ENCODE peak calls at places on chromosomes 7 and 10, in six cellular contexts. W is NB4, Y is astrocyte, A is endothelial cell of umbilical vein, M is A549, N is tibial nerve. L is an unnamed sample.

GRCh38 chr10:7159517-7159916 is 251.3 kb downstream of the SFMBT2 start:
- DNase-seq in W (no peak), Y (no peak), A (no peak), M (no peak), N (no peak), L (no peak)

GRCh38 chr7:135367114-135367513 is 133.5 kb downstream of the STRA8 start:
- DNase-seq in W (no peak), Y (no peak), A (no peak), M (no peak), N (no peak), L (no peak)

GRCh38 chr10:27547482-27547881 is 43.4 kb downstream of the RAB18 start:
- DNase-seq in W (no peak), Y (no peak), A (no peak), M (no peak), N (no peak), L (no peak)

GRCh38 chr10:132836832-132837540 is 51.0 kb upstream of the NKX6-2 start:
- DNase-seq in W (peak), Y (no peak), A (peak), M (peak), N (no peak), L (peak)

GRCh38 chr10:102175415-102175814 is 23.2 kb downstream of the NOLC1 start:
- DNase-seq in W (no peak), Y (peak), A (no peak), M (no peak), N (no peak), L (peak)

GRCh38 chr7:25933921-25934320 is 218.1 kb upstream of the NFE2L3 start:
- DNase-seq in W (no peak), Y (no peak), A (no peak), M (no peak), N (no peak), L (no peak)

GRCh38 chr10:7988985-7989384 is 65.5 kb upstream of the GATA3 start:
- DNase-seq in W (peak), Y (no peak), A (no peak), M (no peak), N (no peak), L (no peak)

GRCh38 chr7:130758429-130759056 is 24.5 kb upstream of the KLF14 start:
- DNase-seq in W (peak), Y (peak), A (peak), M (peak), N (no peak), L (peak)

GRCh38 chr7:85765698-85766298 is 578.9 kb upstream of the SEMA3D start:
- DNase-seq in W (no peak), Y (no peak), A (no peak), M (no peak), N (no peak), L (no peak)

GRCh38 chr7:30309302-30309701 is 24.9 kb downstream of the ZNRF2 start:
- DNase-seq in W (no peak), Y (no peak), A (no peak), M (no peak), N (no peak), L (no peak)

GRCh38 chr10:120823251-120823650 is 27.9 kb upstream of the WDR11 start:
- DNase-seq in W (no peak), Y (peak), A (no peak), M (no peak), N (no peak), L (no peak)

GRCh38 chr10:120827251-120827875 is 23.8 kb upstream of the WDR11 start:
- DNase-seq in W (no peak), Y (no peak), A (no peak), M (no peak), N (no peak), L (no peak)

GRCh38 chr10:120828940-120829339 is 22.2 kb upstream of the WDR11 start:
- DNase-seq in W (no peak), Y (no peak), A (no peak), M (no peak), N (no peak), L (no peak)

GRCh38 chr10:120824864-120825263 is 26.3 kb upstream of the WDR11 start:
- DNase-seq in W (peak), Y (peak), A (peak), M (peak), N (no peak), L (no peak)

DNA sequence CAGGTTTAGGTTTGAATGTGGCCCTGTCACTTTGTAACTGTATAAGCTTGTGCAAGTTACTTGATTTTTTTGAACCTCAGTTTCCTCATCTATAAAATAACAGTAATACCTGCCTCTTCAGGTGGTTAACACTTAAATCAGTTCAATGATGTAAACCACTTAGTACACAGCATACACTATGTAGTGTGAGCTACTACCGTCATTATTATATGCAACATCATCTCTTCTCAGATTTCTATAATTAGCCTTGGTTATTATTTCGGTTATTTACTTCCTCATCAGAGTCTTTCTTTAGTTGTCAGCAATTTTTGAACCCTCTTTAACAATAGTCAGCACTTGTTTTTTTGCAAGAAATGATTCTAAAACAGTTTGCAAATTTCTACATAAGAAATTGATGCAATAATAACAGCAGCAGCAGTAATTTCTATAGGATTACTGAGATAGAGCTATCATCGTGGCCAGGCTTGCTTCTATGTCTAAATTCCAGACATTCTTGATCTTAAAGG is 25.2 kb upstream of the WDR11 start:
- DNase-seq in W (no peak), Y (no peak), A (no peak), M (no peak), N (no peak), L (no peak)
- TF ChIP-seq CTCF in W (no peak), Y (no peak), A (no peak), M (no peak), N (no peak), L (no peak)

GRCh38 chr10:18980084-18980629 is 68.4 kb upstream of the MALRD1 start:
- DNase-seq in W (no peak), Y (no peak), A (no peak), M (no peak), N (no peak), L (no peak)
- H3K4me3 ChIP-seq in W (no peak), Y (no peak), A (no peak), M (no peak), N (no peak), L (no peak)

GRCh38 chr10:89668391-89669180 is 23.5 kb upstream of the PANK1 start:
- DNase-seq in W (no peak), Y (no peak), A (no peak), M (no peak), N (no peak), L (no peak)
- TF ChIP-seq CTCF in W (no peak), Y (no peak), A (no peak), M (no peak), N (no peak), L (no peak)

GRCh38 chr10:15223174-15223573 is 54.7 kb upstream of the NMT2 start:
- DNase-seq in W (no peak), Y (peak), A (peak), M (no peak), N (no peak), L (peak)

GRCh38 chr10:15224948-15225347 is 56.5 kb upstream of the NMT2 start:
- DNase-seq in W (no peak), Y (no peak), A (no peak), M (no peak), N (no peak), L (no peak)

GRCh38 chr10:15220426-15220825 is 51.9 kb upstream of the NMT2 start:
- DNase-seq in W (no peak), Y (no peak), A (no peak), M (no peak), N (no peak), L (no peak)

GRCh38 chr10:15225511-15225910 is 57.0 kb upstream of the NMT2 start:
- DNase-seq in W (peak), Y (no peak), A (no peak), M (no peak), N (no peak), L (no peak)

DNA sequence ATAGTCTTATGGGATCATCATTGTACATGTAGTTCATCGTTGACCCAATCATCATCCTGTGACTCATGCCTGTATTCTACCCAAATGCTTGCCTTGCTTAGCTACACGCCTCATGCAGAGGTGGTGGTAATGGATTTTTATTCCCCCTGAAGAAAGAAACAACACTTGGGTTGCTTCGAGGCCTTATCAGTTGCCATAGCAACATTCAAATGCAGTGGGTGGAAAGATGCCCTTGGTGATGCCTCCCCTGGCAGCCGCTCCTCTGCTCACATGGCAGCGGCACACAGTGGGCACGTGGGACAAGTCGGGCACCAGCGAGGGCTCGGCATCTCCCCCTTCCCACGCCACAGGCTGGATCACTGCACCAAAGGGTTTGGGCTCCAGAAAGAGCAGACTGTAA is 54.0 kb upstream of the NMT2 start:
- DNase-seq in W (no peak), Y (peak), A (no peak), M (no peak), N (no peak), L (no peak)
- H3K4me3 ChIP-seq in W (no peak), Y (no peak), A (no peak), M (no peak), N (no peak), L (no peak)

GRCh38 chr10:114453576-114453975 is 49.3 kb upstream of the AFAP1L2 start:
- DNase-seq in W (no peak), Y (no peak), A (no peak), M (no peak), N (no peak), L (no peak)

GRCh38 chr10:114458216-114458615 is 53.9 kb upstream of the AFAP1L2 start:
- DNase-seq in W (no peak), Y (no peak), A (no peak), M (no peak), N (no peak), L (no peak)

DNA sequence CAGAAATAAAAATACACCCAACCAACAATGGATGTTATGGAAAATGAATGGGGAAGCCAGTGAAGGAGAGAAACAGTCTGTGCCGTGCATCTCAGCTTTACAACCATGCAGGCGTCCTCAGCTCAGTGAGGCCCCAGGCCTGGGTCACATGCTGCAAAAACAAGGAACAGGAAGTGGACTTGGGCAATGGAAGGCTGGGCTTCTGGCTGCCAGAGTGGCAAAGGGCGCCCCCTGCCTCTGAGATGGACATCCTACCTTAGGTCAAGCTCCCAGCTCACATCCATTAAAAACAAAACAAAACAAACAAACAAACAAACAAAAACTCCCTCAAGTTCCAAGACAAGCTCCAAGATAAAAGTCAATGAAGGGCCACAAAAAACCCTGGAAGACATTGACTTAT is 54.7 kb upstream of the AFAP1L2 start:
- DNase-seq in W (peak), Y (no peak), A (peak), M (peak), N (no peak), L (no peak)
- TF ChIP-seq CTCF in W (peak), Y (no peak), A (peak), M (peak), N (no peak), L (peak)

GRCh38 chr7:1666251-1666778 is 3.8 kb upstream of the ELFN1 start:
- DNase-seq in W (peak), Y (no peak), A (no peak), M (peak), N (no peak), L (peak)

GRCh38 chr7:1666779-1667565 is 3.1 kb upstream of the ELFN1 start:
- DNase-seq in W (no peak), Y (no peak), A (no peak), M (peak), N (no peak), L (no peak)

GRCh38 chr7:1668932-1669485 is 1.1 kb upstream of the ELFN1 start:
- DNase-seq in W (peak), Y (peak), A (no peak), M (no peak), N (no peak), L (no peak)

GRCh38 chr7:1668486-1668931 is 1.6 kb upstream of the ELFN1 start:
- DNase-seq in W (peak), Y (no peak), A (no peak), M (peak), N (no peak), L (no peak)

DNA sequence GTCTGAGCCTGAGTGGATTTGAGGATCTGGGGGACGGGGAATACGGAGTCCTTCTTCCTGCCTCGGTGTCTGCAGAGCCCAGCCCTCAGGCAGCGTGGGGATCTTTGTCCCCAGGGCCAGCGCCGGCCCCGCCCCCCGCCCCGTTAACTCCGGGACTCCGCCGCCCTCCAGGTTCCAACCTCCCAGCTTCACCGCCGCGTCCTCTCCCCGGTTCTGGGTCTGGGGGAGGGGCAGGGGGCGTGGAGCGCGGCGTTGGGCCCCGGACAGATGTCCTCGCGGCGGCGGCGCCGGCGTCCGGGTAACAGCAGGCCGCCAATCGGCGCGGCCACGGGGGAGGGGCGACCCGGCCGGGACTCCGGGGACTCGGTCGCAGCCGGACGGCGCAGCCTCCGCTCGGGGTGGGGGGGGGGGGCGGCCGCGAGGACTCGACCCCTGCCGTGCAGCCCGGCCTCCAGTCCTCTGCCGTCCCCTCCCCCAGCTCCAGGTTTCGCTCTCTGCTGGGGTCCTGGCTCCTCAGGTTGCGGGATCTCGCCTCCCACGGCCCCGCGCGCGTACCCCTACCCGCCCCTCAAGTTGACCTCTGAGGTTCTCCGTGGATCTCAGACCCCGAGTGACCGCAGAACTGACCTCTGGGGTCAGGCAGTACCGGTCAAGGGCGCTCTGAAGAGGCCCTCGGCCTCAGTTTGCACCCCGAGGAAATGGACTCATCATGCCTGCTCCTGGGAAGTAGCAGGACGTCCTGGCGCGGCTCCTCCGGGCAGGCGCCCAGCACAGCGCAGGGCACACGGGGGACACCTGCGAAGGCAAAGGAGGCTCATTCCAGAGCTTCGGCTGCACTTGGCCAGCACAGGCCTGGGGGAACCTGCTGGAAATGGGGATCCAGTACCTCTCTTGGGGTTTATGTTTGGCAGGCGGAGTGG is 2.3 kb upstream of the ELFN1 start:
- DNase-seq in W (peak), Y (no peak), A (no peak), M (no peak), N (no peak), L (no peak)
- H3K4me3 ChIP-seq in W (no peak), Y (peak), A (no peak), M (peak), N (peak), L (peak)

GRCh38 chr10:74103560-74104248 is 46.9 kb downstream of the AP3M1 start:
- DNase-seq in W (peak), Y (no peak), A (peak), M (peak), N (no peak), L (peak)
- TF ChIP-seq CTCF in W (peak), Y (peak), A (peak), M (peak), N (no peak), L (peak)

GRCh38 chr10:86957471-86958108 is at the start of gene MMRN2:
- DNase-seq in W (peak), Y (no peak), A (peak), M (no peak), N (no peak), L (no peak)

GRCh38 chr10:86956195-86956840 is 1.1 kb downstream of the MMRN2 start:
- DNase-seq in W (no peak), Y (no peak), A (peak), M (no peak), N (no peak), L (no peak)

GRCh38 chr10:86955501-86956194 is 1.8 kb downstream of the MMRN2 start:
- DNase-seq in W (no peak), Y (no peak), A (peak), M (no peak), N (no peak), L (no peak)

GRCh38 chr10:86958109-86958830 is at the start of gene SNCG:
- DNase-seq in W (no peak), Y (no peak), A (peak), M (no peak), N (no peak), L (peak)

DNA sequence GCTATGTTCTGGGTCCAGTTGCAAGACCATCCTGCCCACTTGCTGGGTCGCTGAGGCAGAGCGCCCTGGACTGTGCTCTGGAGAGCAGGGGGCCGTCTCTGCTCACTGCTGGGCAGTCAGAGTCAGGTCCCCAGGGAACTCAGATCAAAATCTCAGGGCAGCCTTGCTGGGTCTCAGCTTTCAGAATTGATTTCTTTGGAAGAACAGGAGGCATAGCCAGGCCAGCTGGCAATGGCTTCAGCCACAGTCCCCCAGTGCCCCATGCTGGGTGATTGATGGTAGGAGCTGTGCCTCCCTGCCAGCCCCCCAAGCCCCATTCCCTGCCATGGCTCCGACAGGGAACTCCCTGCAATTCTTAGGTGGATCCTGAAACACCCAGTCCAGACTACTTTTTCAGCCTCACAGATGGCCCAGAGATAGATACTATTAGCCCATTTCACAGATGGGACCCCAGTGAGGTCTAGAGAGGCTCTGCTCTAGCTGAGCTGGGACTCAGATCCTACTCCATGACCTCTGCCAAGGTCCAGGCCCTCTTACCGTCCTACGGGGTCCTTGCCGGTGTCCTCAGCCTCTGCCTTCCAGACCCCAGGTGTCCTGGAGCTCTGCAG is 470 bp downstream of the MMRN2 start:
- DNase-seq in W (no peak), Y (no peak), A (no peak), M (no peak), N (no peak), L (no peak)
- H3K4me3 ChIP-seq in W (no peak), Y (no peak), A (peak), M (no peak), N (no peak), L (no peak)

DNA sequence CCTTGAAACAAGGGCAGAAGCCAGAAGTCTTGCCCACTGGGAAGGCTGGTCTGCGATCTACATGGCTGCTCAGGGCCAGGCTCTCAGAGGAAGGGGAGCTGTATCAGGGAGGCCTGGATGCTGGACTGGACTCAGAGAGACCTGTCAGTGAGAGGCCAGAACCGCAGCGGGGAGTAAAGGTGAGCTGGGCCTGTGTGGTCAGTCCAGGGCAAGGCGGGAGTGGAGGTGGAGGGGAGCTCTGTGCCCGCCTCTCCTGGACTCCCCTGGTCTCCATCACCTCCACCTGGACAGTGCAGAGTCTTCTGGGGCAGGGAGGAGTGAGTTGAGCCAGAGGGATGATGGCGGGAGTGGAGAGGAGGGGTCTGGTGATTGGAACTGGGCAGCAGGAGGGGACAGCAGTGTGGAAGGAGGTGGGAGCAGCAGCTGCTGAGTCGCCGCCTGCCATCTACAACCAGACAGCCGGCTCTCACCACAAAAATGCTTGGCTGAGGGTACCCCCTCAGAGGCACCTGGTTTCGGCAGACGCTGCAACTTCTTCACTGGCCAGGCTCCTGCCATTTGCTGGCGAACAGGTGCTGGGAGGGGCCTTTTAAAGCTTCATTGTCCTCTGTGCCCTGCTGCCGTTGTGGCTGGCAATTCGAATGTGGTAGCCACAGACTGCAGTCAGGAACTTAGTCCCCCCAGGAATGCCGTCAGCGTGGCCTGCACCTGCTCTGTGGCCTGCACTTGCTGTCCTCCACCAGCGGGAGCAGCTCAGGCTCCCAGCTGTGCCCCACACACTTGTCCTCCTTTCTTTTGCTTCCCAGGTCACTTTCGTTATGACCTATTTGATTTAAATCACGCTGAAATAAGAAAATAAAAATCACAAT is 3.5 kb downstream of the RASSF4 start:
- DNase-seq in W (peak), Y (no peak), A (no peak), M (no peak), N (peak), L (no peak)
- TF ChIP-seq CTCF in W (peak), Y (no peak), A (no peak), M (no peak), N (no peak), L (no peak)